ENCODE peak calls at places on chromosome 3, in six cellular contexts. One of them, this sample, is unnamed.

GRCh38 chr3:60954049-60954448 is 297.2 kb downstream of the FHIT start:
- DNase-seq in neuronal stem cell: no peak
- DNase-seq in H1: no peak
- DNase-seq in mesenchymal stem cell: peak; percentile 48
- DNase-seq in IMR-90: no peak
- DNase-seq in trophoblast cell: no peak
- DNase-seq in this sample: no peak

GRCh38 chr3:13479332-13479581 is 849 bp upstream of the HDAC11 start:
- DNase-seq in mesenchymal stem cell: no peak
- DNase-seq in IMR-90: no peak
- DNase-seq in trophoblast cell: no peak
- DNase-seq in H1: no peak
- DNase-seq in neuronal stem cell: no peak
- DNase-seq in this sample: no peak

GRCh38 chr3:136209921-136210320 is 13.8 kb upstream of the MSL2 start:
- DNase-seq in IMR-90: peak; percentile 78
- DNase-seq in mesenchymal stem cell: peak; percentile 57
- DNase-seq in neuronal stem cell: no peak
- DNase-seq in trophoblast cell: no peak
- DNase-seq in H1: no peak
- DNase-seq in this sample: no peak

GRCh38 chr3:14378415-14378814 is 24.0 kb upstream of the SLC6A6 start:
- DNase-seq in mesenchymal stem cell: no peak
- DNase-seq in IMR-90: no peak
- DNase-seq in neuronal stem cell: no peak
- DNase-seq in H1: no peak
- DNase-seq in trophoblast cell: no peak
- DNase-seq in this sample: no peak

GRCh38 chr3:49792371-49793150 is 6.2 kb upstream of the IP6K1 start:
- DNase-seq in mesenchymal stem cell: no peak
- DNase-seq in H1: no peak
- DNase-seq in neuronal stem cell: no peak
- DNase-seq in IMR-90: no peak
- DNase-seq in trophoblast cell: no peak
- DNase-seq in this sample: no peak

GRCh38 chr3:151483961-151484360 is 23.1 kb upstream of the IGSF10 start:
- DNase-seq in trophoblast cell: no peak
- DNase-seq in mesenchymal stem cell: no peak
- DNase-seq in IMR-90: no peak
- DNase-seq in H1: no peak
- DNase-seq in neuronal stem cell: no peak
- DNase-seq in this sample: peak; percentile 23

GRCh38 chr3:42308651-42309050 is 42.7 kb upstream of the CCK start:
- DNase-seq in IMR-90: no peak
- DNase-seq in trophoblast cell: no peak
- DNase-seq in neuronal stem cell: no peak
- DNase-seq in mesenchymal stem cell: no peak
- DNase-seq in H1: no peak
- DNase-seq in this sample: no peak

GRCh38 chr3:186239321-186239720 is 122.7 kb downstream of the DGKG start:
- DNase-seq in IMR-90: no peak
- DNase-seq in H1: no peak
- DNase-seq in neuronal stem cell: no peak
- DNase-seq in mesenchymal stem cell: peak; percentile 29
- DNase-seq in trophoblast cell: peak; percentile 49
- DNase-seq in this sample: peak; percentile 87

GRCh38 chr3:195896361-195897080 is 11.8 kb downstream of the TNK2 start:
- DNase-seq in neuronal stem cell: no peak
- DNase-seq in mesenchymal stem cell: peak; percentile 92
- DNase-seq in IMR-90: peak; percentile 83
- DNase-seq in trophoblast cell: no peak
- DNase-seq in H1: peak; percentile 49
- DNase-seq in this sample: peak; percentile 61

DNA sequence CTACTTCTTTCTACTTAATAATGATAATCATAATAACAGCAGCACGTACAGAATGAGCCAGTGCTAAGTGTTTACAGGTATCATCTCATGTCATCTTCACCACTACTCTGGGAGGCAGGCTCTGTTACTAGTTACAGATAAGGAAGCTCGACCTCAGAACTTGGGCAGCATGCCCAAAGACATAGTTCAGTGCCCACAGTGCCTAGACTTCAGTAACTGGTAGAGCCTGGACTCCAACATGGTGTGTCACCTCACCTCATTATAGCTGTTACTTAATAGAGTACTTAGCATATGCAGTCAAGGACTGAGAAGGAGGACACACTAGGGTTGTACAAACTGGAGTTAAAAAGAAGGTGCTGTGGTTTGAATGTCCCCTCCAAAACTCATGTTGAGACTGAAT is 7.6 kb downstream of the GADL1 start:
- DNase-seq in H1: no peak
- DNase-seq in neuronal stem cell: no peak
- DNase-seq in mesenchymal stem cell: no peak
- DNase-seq in IMR-90: no peak
- DNase-seq in trophoblast cell: no peak
- DNase-seq in this sample: no peak
- H2AK5ac ChIP-seq in H1: no peak overlapping the region
- H2AK5ac ChIP-seq in neuronal stem cell: no peak overlapping the region
- H2AK5ac ChIP-seq in mesenchymal stem cell: no peak overlapping the region
- H2AK5ac ChIP-seq in IMR-90: no peak overlapping the region
- H2AK5ac ChIP-seq in trophoblast cell: no peak overlapping the region
- H2AK5ac ChIP-seq in this sample: no peak overlapping the region

DNA sequence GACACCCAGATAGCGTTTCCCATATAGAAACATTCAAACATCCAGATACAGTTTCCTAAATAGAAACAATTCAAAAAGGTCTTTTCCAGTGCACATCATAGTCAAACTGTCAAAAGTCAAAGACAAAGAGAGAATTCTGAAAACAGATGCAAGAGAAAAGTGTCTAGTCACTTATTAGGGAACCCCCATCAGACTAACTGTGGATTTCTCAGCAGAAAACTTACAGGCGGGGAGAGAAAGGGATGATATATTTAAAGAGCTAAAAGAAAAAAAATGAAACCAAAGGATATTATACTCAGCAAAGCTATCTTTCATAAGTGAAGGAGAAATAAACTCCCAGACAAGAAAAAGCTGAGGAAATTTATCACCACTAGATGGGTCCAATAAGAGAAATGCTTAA is 22.3 kb upstream of the CX3CR1 start:
- DNase-seq in neuronal stem cell: no peak
- DNase-seq in H1: no peak
- DNase-seq in IMR-90: no peak
- DNase-seq in trophoblast cell: no peak
- DNase-seq in mesenchymal stem cell: no peak
- DNase-seq in this sample: no peak
- H3K27ac ChIP-seq in neuronal stem cell: no peak overlapping the region
- H3K27ac ChIP-seq in H1: no peak overlapping the region
- H3K27ac ChIP-seq in IMR-90: no peak overlapping the region
- H3K27ac ChIP-seq in trophoblast cell: no peak overlapping the region
- H3K27ac ChIP-seq in mesenchymal stem cell: no peak overlapping the region
- H3K27ac ChIP-seq in this sample: no peak overlapping the region

GRCh38 chr3:9678493-9678892 is 25.1 kb upstream of the CPNE9 start:
- DNase-seq in neuronal stem cell: no peak
- DNase-seq in mesenchymal stem cell: no peak
- DNase-seq in IMR-90: no peak
- DNase-seq in trophoblast cell: no peak
- DNase-seq in H1: no peak
- DNase-seq in this sample: no peak

GRCh38 chr3:9681723-9682081 is 21.9 kb upstream of the CPNE9 start:
- DNase-seq in H1: no peak
- DNase-seq in trophoblast cell: no peak
- DNase-seq in mesenchymal stem cell: no peak
- DNase-seq in IMR-90: no peak
- DNase-seq in neuronal stem cell: no peak
- DNase-seq in this sample: no peak

GRCh38 chr3:9681011-9681722 is 22.5 kb upstream of the CPNE9 start:
- DNase-seq in neuronal stem cell: no peak
- DNase-seq in mesenchymal stem cell: no peak
- DNase-seq in H1: no peak
- DNase-seq in IMR-90: no peak
- DNase-seq in trophoblast cell: no peak
- DNase-seq in this sample: no peak

GRCh38 chr3:9682123-9682522 is 21.5 kb upstream of the CPNE9 start:
- DNase-seq in IMR-90: no peak
- DNase-seq in mesenchymal stem cell: no peak
- DNase-seq in H1: no peak
- DNase-seq in trophoblast cell: no peak
- DNase-seq in neuronal stem cell: no peak
- DNase-seq in this sample: no peak

GRCh38 chr3:9679476-9680097 is 24.0 kb upstream of the CPNE9 start:
- DNase-seq in mesenchymal stem cell: no peak
- DNase-seq in IMR-90: no peak
- DNase-seq in H1: no peak
- DNase-seq in neuronal stem cell: no peak
- DNase-seq in trophoblast cell: no peak
- DNase-seq in this sample: no peak
- H3K36me3 ChIP-seq in mesenchymal stem cell: peaks cover 74% of the 10 kb centered on the region
- H3K36me3 ChIP-seq in IMR-90: peaks cover 58% of the 10 kb centered on the region
- H3K36me3 ChIP-seq in H1: peaks cover 16% of the 10 kb centered on the region
- H3K36me3 ChIP-seq in neuronal stem cell: peaks cover 86% of the 10 kb centered on the region
- H3K36me3 ChIP-seq in trophoblast cell: peaks cover 65% of the 10 kb centered on the region
- H3K36me3 ChIP-seq in this sample: peaks cover 8% of the 10 kb centered on the region

GRCh38 chr3:120452816-120453215 is 2.0 kb upstream of the FSTL1 start:
- DNase-seq in trophoblast cell: no peak
- DNase-seq in IMR-90: no peak
- DNase-seq in H1: no peak
- DNase-seq in mesenchymal stem cell: no peak
- DNase-seq in neuronal stem cell: no peak
- DNase-seq in this sample: no peak

GRCh38 chr3:120449701-120450216 is 1.0 kb downstream of the FSTL1 start:
- DNase-seq in mesenchymal stem cell: peak; percentile 80
- DNase-seq in trophoblast cell: peak; percentile 79
- DNase-seq in H1: no peak
- DNase-seq in IMR-90: peak; percentile 71
- DNase-seq in neuronal stem cell: no peak
- DNase-seq in this sample: no peak

GRCh38 chr3:120450261-120450913 is 405 bp downstream of the FSTL1 start:
- DNase-seq in IMR-90: no peak
- DNase-seq in H1: peak; percentile 57
- DNase-seq in neuronal stem cell: peak; percentile 24
- DNase-seq in mesenchymal stem cell: peak; percentile 70
- DNase-seq in trophoblast cell: peak; percentile 52
- DNase-seq in this sample: peak; percentile 61

GRCh38 chr3:120450914-120451669 is at the start of gene FSTL1:
- DNase-seq in trophoblast cell: no peak
- DNase-seq in neuronal stem cell: peak; percentile 80
- DNase-seq in mesenchymal stem cell: peak; percentile 68
- DNase-seq in H1: peak; percentile 82
- DNase-seq in IMR-90: peak; percentile 70
- DNase-seq in this sample: peak; percentile 89

DNA sequence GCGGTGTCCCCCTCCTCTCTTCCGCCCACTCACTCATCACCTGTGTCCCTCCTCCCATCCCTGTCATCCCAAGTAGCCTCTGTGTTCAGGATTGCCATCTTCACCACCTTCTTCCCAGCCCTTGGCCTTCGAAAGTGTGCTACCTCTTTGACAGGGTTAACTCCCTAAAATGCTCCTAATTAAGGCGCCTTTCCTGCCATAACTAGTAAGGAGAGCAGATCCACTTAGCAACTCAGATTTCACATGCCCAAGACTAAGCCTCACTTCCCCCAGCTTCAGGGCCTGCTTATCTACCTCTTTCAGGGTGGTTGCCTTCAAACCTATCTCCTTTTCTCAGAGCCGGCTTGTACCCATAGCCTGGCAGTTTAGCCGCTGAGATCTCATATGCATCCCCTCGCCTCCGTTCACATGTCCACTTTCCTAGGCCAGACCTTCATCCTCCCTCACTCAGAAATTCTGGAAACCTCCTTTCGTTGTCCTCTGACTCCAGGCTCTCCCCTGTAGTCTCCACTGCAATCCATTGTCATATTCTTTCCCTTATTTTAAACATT is 953 bp upstream of the FSTL1 start:
- DNase-seq in IMR-90: no peak
- DNase-seq in mesenchymal stem cell: no peak
- DNase-seq in H1: no peak
- DNase-seq in neuronal stem cell: no peak
- DNase-seq in trophoblast cell: no peak
- DNase-seq in this sample: peak; percentile 84
- H2AK5ac ChIP-seq in IMR-90: peak overlapping the region; percentile 96
- H2AK5ac ChIP-seq in mesenchymal stem cell: no peak overlapping the region
- H2AK5ac ChIP-seq in H1: no peak overlapping the region
- H2AK5ac ChIP-seq in neuronal stem cell: no peak overlapping the region
- H2AK5ac ChIP-seq in trophoblast cell: peak overlapping the region; percentile 45
- H2AK5ac ChIP-seq in this sample: no peak overlapping the region